ENCODE peak calls at places on chromosomes 4 and X, in six cellular contexts. S is K562, K is NB4, V is lower leg skin, E is suprapubic skin, B is IMR-90. M is an unnamed sample.
A peak's percentile ranks its signal among the peaks of the same experiment; 100 is the strongest.

GRCh38 chr4:106329027-106329618 is 12.8 kb downstream of the AIMP1 start:
- DNase-seq in S (peak; percentile 36), B (peak; percentile 53), V (no peak), E (no peak), K (peak; percentile 55), M (no peak)

GRCh38 chr4:102453827-102454226 is 47.3 kb upstream of the NFKB1 start:
- DNase-seq in E (no peak), S (no peak), K (no peak), V (no peak), B (no peak), M (no peak)

GRCh38 chr4:17033256-17034245 is 135.1 kb upstream of the LDB2 start:
- DNase-seq in B (peak; percentile 43), V (no peak), E (no peak), S (no peak), K (no peak), M (no peak)

GRCh38 chrX:47497274-47497673 is 14.3 kb upstream of the ZNF41 start:
- DNase-seq in B (peak; percentile 38), S (no peak), V (no peak), E (no peak), K (peak; percentile 39), M (no peak)

GRCh38 chr4:1512738-1513660 is 106.8 kb upstream of the NKX1-1 start:
- DNase-seq in S (peak; percentile 84), V (no peak), K (no peak), B (no peak), E (no peak), M (no peak)

GRCh38 chr4:140136509-140136908 is 17.5 kb downstream of the MAML3 start:
- DNase-seq in S (no peak), E (no peak), V (no peak), K (peak; percentile 52), B (peak; percentile 63), M (peak; percentile 16)

GRCh38 chr4:185792384-185793146 is 19.4 kb downstream of the SORBS2 start:
- DNase-seq in E (no peak), K (no peak), S (no peak), B (peak; percentile 96), V (no peak), M (peak; percentile 19)

GRCh38 chr4:93879919-93880318 is 51.4 kb downstream of the ATOH1 start:
- DNase-seq in V (no peak), E (no peak), B (no peak), K (no peak), S (no peak), M (no peak)

DNA sequence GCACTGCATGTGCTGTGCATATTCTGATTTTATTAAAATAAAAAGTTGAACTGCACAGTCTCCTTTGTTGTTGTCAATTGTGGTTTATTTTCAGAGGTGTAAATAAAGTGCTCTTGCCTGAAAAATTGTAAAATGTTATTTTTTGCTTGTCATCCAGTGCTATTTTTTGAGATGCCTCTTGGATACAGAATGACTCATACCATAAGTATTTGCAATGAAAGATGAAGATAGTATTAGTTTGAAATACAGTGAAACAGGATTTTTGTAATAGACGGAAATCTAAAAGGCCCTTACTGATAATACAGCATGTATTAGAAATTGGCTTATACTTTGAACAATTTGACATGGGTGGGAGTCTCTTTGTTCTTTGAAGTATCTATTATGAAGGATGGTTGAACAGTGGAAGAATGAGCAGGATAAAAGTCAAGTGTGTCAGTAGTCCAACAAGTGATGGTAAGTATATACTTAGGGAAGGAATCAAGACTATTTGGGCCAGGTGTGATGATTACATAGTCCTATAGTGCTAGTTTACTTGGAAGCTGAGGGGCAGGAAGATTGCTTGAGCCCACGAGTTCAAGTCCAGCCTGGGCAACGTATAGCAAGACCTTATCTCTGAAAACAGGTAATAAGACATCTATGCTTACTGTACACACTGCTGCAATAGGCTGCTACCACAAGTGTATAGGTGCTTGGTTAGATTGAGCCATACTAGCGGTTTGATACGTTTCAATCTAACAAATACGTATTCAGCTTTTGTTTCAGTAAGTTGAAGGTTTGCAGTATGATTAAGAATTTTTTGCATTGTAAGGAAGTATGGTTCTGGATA is 16.4 kb downstream of the DDX3X start:
- DNase-seq in K (peak; percentile 24), B (peak; percentile 51), S (no peak), V (no peak), E (no peak), M (no peak)
- TF ChIP-seq POLR2A in K (peak; percentile 33), B (peak; percentile 68), S (peak; percentile 85), V (no peak), E (no peak), M (no peak)

DNA sequence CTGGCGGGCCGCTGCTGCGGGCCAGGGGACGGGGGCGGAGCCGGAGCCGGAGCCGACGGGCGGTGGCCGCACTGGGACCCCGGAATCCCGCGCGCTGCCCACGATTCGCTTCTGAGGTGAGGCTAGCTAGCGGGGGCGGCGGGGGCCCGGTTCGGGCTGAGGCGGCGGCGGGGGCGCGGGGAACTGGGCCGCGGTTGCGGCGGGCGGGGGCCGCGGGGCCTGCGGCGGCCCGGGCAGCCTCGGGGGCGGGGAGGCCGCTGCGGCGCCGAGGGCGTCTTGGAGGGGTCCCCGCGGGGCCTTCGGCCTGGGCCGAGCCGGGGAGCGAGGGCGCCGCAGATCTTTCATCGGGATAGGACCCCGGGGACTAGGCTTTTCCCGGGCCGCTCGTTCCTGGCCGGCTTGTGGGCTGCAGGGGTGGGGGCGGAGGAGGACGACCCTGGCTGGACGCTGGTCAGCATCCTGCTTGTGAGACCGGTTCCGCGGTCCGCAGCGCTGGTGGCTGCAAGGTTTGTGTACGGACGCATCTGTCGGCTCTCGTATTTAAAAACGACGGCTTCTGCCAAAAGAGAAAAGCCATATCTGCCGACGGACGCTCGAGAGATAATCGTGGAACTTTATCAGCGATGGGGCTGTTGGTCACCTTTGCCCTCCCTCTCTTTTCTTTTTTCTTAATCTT is 403 bp downstream of the ADD1 start:
- DNase-seq in K (peak; percentile 60), V (peak; percentile 90), E (peak; percentile 79), B (peak; percentile 24), S (no peak), M (no peak)
- TF ChIP-seq POLR2A in K (no peak), V (no peak), E (no peak), B (peak; percentile 25), S (no peak), M (no peak)

GRCh38 chr4:138242830-138243149 is 641 bp upstream of the SLC7A11 start:
- DNase-seq in K (no peak), S (no peak), E (no peak), B (no peak), V (no peak), M (no peak)

GRCh38 chr4:138239496-138239895 is 2.7 kb downstream of the SLC7A11 start:
- DNase-seq in K (no peak), V (no peak), B (no peak), E (no peak), S (no peak), M (no peak)

GRCh38 chr4:138243369-138243768 is 1.2 kb upstream of the SLC7A11 start:
- DNase-seq in K (no peak), B (no peak), E (no peak), S (no peak), V (no peak), M (no peak)

GRCh38 chr4:138241281-138242075 is 671 bp downstream of the SLC7A11 start:
- DNase-seq in V (no peak), S (peak; percentile 35), K (peak; percentile 44), B (peak; percentile 38), E (no peak), M (no peak)

DNA sequence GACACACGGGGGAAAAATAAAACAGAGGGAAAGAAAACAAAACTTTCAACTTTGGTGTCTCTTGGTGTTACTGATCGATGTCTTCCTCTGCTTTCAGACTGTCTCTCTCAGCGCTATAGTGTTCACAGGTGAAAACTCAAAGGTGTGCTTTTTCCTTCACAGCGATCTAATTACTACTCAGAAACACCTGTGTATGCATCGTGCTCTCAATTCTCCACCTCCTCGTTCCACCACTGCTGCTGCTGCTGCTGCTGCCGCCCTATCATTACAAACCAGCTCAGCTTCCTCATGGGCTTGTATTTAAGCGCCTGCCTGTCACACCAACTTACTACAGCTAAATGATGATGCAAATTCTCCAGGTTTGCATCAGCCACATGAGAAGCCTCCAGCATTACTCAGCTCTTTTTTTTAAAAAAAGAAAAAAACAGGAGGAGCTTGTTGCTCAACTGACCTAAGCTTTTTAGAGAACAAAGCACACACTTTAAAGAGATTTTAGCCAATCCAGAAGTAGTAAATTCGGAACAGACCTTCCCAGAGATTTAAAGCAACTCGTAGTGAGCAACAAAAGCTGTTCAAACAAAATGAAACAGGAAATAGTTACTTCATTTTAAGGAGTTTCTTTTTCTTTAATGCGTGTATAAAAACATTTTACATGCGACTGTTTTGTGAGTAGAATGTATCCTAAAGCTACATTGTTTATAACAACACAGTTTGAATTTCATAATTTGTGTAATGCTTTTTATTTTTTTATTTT is at the start of gene SLC7A11:
- DNase-seq in B (peak; percentile 100), K (peak; percentile 97), E (no peak), S (peak; percentile 76), V (no peak), M (no peak)
- TF ChIP-seq POLR2A in B (peak; percentile 95), K (peak; percentile 60), E (no peak), S (peak; percentile 97), V (no peak), M (peak; percentile 15)

DNA sequence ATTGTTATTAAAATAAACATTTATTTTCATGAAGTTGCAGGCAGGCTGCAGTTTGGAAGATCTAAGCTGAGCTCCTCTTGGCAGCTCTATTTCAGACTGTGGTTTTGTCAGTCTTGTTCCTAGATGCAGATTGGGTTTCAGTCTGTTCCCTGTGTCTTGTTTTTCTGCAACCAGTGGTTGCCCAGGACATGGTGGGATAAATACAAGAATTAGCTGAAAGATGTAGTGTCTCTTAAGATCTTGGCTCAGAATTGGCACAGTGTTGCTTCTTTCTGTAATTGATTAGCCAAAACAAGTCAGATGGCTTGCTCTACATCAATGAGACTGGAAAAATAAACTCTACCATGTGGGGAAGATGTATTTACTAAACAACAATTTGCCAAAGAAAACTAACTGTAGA is 283.0 kb upstream of the BOD1L1 start:
- DNase-seq in E (no peak), B (no peak), S (no peak), K (no peak), V (no peak), M (no peak)
- TF ChIP-seq POLR2A in E (no peak), B (no peak), S (no peak), K (no peak), V (no peak), M (no peak)

M was measured in H54.